ENCODE peak calls at places on chromosomes 6 and 20, in six cellular contexts. One of them, this sample, is unnamed.

GRCh38 chr6:84575264-84575663 is 189.1 kb downstream of the TBX18 start:
- DNase-seq in psoas muscle: no peak
- DNase-seq in astrocyte of the cerebellum: peak; percentile 31
- DNase-seq in left lung: no peak
- DNase-seq in WTC11: no peak
- DNase-seq in MM.1S: peak; percentile 82
- DNase-seq in this sample: no peak

GRCh38 chr6:120511712-120512111 is 822.6 kb downstream of the TBC1D32 start:
- DNase-seq in psoas muscle: no peak
- DNase-seq in astrocyte of the cerebellum: no peak
- DNase-seq in left lung: no peak
- DNase-seq in WTC11: no peak
- DNase-seq in MM.1S: no peak
- DNase-seq in this sample: no peak

GRCh38 chr6:44058617-44059358 is 68.5 kb downstream of the MRPL14 start:
- DNase-seq in psoas muscle: peak; percentile 91
- DNase-seq in astrocyte of the cerebellum: peak; percentile 94
- DNase-seq in left lung: peak; percentile 94
- DNase-seq in WTC11: no peak
- DNase-seq in MM.1S: no peak
- DNase-seq in this sample: no peak

GRCh38 chr6:2733736-2734480 is 16.8 kb downstream of the MYLK4 start:
- DNase-seq in psoas muscle: peak; percentile 63
- DNase-seq in astrocyte of the cerebellum: no peak
- DNase-seq in left lung: no peak
- DNase-seq in WTC11: no peak
- DNase-seq in MM.1S: no peak
- DNase-seq in this sample: peak; percentile 22

GRCh38 chr6:170200458-170200891 is 90.4 kb downstream of the DLL1 start:
- DNase-seq in psoas muscle: no peak
- DNase-seq in astrocyte of the cerebellum: no peak
- DNase-seq in left lung: peak; percentile 33
- DNase-seq in WTC11: no peak
- DNase-seq in MM.1S: no peak
- DNase-seq in this sample: no peak

GRCh38 chr6:32655311-32655710 is 11.1 kb downstream of the HLA-DQB1 start:
- DNase-seq in psoas muscle: no peak
- DNase-seq in astrocyte of the cerebellum: no peak
- DNase-seq in left lung: no peak
- DNase-seq in WTC11: no peak
- DNase-seq in MM.1S: no peak
- DNase-seq in this sample: no peak

GRCh38 chr6:6600865-6601264 is 12.3 kb downstream of the LY86 start:
- DNase-seq in psoas muscle: no peak
- DNase-seq in astrocyte of the cerebellum: no peak
- DNase-seq in left lung: no peak
- DNase-seq in WTC11: no peak
- DNase-seq in MM.1S: no peak
- DNase-seq in this sample: no peak

GRCh38 chr6:107735906-107736635 is 88.0 kb downstream of the SCML4 start:
- DNase-seq in psoas muscle: no peak
- DNase-seq in astrocyte of the cerebellum: no peak
- DNase-seq in left lung: no peak
- DNase-seq in WTC11: no peak
- DNase-seq in MM.1S: no peak
- DNase-seq in this sample: no peak

GRCh38 chr6:136446145-136446544 is 104.1 kb downstream of the MAP7 start:
- DNase-seq in psoas muscle: no peak
- DNase-seq in astrocyte of the cerebellum: no peak
- DNase-seq in left lung: no peak
- DNase-seq in WTC11: no peak
- DNase-seq in MM.1S: no peak
- DNase-seq in this sample: no peak

GRCh38 chr6:131967948-131968347 is 16.8 kb upstream of the CCN2 start:
- DNase-seq in psoas muscle: no peak
- DNase-seq in astrocyte of the cerebellum: no peak
- DNase-seq in left lung: no peak
- DNase-seq in WTC11: no peak
- DNase-seq in MM.1S: no peak
- DNase-seq in this sample: no peak

GRCh38 chr6:21886601-21887091 is 293.1 kb downstream of the SOX4 start:
- DNase-seq in psoas muscle: no peak
- DNase-seq in astrocyte of the cerebellum: no peak
- DNase-seq in left lung: no peak
- DNase-seq in WTC11: no peak
- DNase-seq in MM.1S: no peak
- DNase-seq in this sample: no peak

GRCh38 chr6:56595490-56596122 is 47.1 kb downstream of the DST start:
- DNase-seq in psoas muscle: no peak
- DNase-seq in astrocyte of the cerebellum: peak; percentile 31
- DNase-seq in left lung: no peak
- DNase-seq in WTC11: peak; percentile 24
- DNase-seq in MM.1S: peak; percentile 72
- DNase-seq in this sample: peak; percentile 30
- TF ChIP-seq CTCF in psoas muscle: peak; percentile 54
- TF ChIP-seq CTCF in astrocyte of the cerebellum: peak; percentile 66
- TF ChIP-seq CTCF in left lung: peak; percentile 49
- TF ChIP-seq CTCF in WTC11: peak; percentile 47
- TF ChIP-seq CTCF in MM.1S: peak; percentile 63
- TF ChIP-seq CTCF in this sample: peak; percentile 78

GRCh38 chr20:755931-756330 is 12.4 kb downstream of the SLC52A3 start:
- DNase-seq in psoas muscle: no peak
- DNase-seq in astrocyte of the cerebellum: no peak
- DNase-seq in left lung: no peak
- DNase-seq in WTC11: no peak
- DNase-seq in MM.1S: no peak
- DNase-seq in this sample: no peak

GRCh38 chr20:761418-762381 is 6.6 kb downstream of the SLC52A3 start:
- DNase-seq in psoas muscle: no peak
- DNase-seq in astrocyte of the cerebellum: no peak
- DNase-seq in left lung: no peak
- DNase-seq in WTC11: no peak
- DNase-seq in MM.1S: no peak
- DNase-seq in this sample: no peak

GRCh38 chr20:764255-764654 is 4.0 kb downstream of the SLC52A3 start:
- DNase-seq in psoas muscle: no peak
- DNase-seq in astrocyte of the cerebellum: no peak
- DNase-seq in left lung: no peak
- DNase-seq in WTC11: no peak
- DNase-seq in MM.1S: no peak
- DNase-seq in this sample: no peak

GRCh38 chr20:757509-757908 is 10.8 kb downstream of the SLC52A3 start:
- DNase-seq in psoas muscle: no peak
- DNase-seq in astrocyte of the cerebellum: no peak
- DNase-seq in left lung: no peak
- DNase-seq in WTC11: no peak
- DNase-seq in MM.1S: no peak
- DNase-seq in this sample: no peak

GRCh38 chr20:760751-761417 is 7.4 kb downstream of the SLC52A3 start:
- DNase-seq in psoas muscle: no peak
- DNase-seq in astrocyte of the cerebellum: no peak
- DNase-seq in left lung: no peak
- DNase-seq in WTC11: peak; percentile 76
- DNase-seq in MM.1S: peak; percentile 51
- DNase-seq in this sample: peak; percentile 74
- TF ChIP-seq CTCF in psoas muscle: peak; percentile 45
- TF ChIP-seq CTCF in astrocyte of the cerebellum: peak; percentile 45
- TF ChIP-seq CTCF in left lung: peak; percentile 60
- TF ChIP-seq CTCF in WTC11: peak; percentile 100
- TF ChIP-seq CTCF in MM.1S: peak; percentile 81
- TF ChIP-seq CTCF in this sample: peak; percentile 99

DNA sequence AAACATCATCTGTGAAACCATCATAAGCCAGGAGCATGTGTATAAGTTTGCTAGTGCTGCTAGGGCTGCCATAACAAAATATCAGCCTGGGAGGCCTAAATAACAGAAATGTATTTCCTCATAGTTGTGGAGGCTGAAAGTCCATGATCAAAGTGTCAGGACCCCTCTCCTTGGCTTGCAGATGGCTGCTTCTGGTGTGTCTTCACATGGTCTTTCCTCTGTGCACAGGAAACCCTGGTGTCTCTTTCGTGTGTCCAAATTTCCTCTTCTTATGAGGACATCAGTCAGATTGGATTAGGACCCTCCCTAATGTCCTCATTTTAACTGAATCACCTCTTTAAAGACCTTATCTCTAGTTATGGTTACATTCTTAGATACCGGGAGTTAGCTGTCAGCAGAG is 6.2 kb upstream of the CITED2 start:
- DNase-seq in psoas muscle: no peak
- DNase-seq in astrocyte of the cerebellum: no peak
- DNase-seq in left lung: no peak
- DNase-seq in WTC11: no peak
- DNase-seq in MM.1S: no peak
- DNase-seq in this sample: no peak
- TF ChIP-seq CTCF in psoas muscle: no peak
- TF ChIP-seq CTCF in astrocyte of the cerebellum: no peak
- TF ChIP-seq CTCF in left lung: no peak
- TF ChIP-seq CTCF in WTC11: no peak
- TF ChIP-seq CTCF in MM.1S: no peak
- TF ChIP-seq CTCF in this sample: no peak

DNA sequence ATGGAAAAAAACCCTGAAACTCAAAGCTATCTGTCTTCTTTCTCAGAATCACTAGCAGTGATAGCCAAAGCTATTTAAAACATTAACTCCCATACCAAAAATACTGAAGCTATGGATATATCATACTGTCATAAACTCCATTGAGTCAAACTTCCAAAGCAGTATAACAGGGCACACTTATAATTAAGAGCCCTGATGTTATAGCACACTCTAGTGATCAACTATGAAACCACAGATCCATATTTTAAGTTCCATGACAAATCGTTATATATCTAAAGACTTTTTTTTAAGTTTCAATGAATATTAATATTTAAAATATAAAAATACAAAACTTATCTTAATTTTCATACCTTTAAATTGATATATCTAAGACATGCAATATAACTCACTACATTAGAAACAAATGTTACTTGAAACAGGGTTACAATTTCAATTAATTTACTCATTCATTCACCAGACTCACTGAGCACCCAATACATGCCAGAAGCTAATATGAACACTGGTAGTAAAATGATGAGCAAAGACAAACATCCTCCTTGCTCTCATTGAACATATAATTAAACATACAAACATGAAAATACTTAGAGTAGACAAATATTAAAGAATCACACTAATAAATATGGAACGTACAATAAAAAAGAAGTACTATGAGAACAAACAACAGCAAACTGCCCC is 69.3 kb downstream of the IBTK start:
- DNase-seq in psoas muscle: no peak
- DNase-seq in astrocyte of the cerebellum: peak; percentile 22
- DNase-seq in left lung: no peak
- DNase-seq in WTC11: no peak
- DNase-seq in MM.1S: no peak
- DNase-seq in this sample: no peak
- TF ChIP-seq CTCF in psoas muscle: peak; percentile 40
- TF ChIP-seq CTCF in astrocyte of the cerebellum: peak; percentile 31
- TF ChIP-seq CTCF in left lung: peak; percentile 27
- TF ChIP-seq CTCF in WTC11: no peak
- TF ChIP-seq CTCF in MM.1S: peak; percentile 23
- TF ChIP-seq CTCF in this sample: no peak

GRCh38 chr6:134195985-134196384 is 121.9 kb downstream of the SGK1 start:
- DNase-seq in psoas muscle: no peak
- DNase-seq in astrocyte of the cerebellum: no peak
- DNase-seq in left lung: no peak
- DNase-seq in WTC11: no peak
- DNase-seq in MM.1S: no peak
- DNase-seq in this sample: no peak
- TF ChIP-seq CTCF in psoas muscle: no peak
- TF ChIP-seq CTCF in astrocyte of the cerebellum: no peak
- TF ChIP-seq CTCF in left lung: no peak
- TF ChIP-seq CTCF in WTC11: no peak
- TF ChIP-seq CTCF in MM.1S: no peak
- TF ChIP-seq CTCF in this sample: no peak

GRCh38 chr6:146381486-146381885 is 162.1 kb upstream of the RAB32 start:
- DNase-seq in psoas muscle: no peak
- DNase-seq in astrocyte of the cerebellum: no peak
- DNase-seq in left lung: no peak
- DNase-seq in WTC11: no peak
- DNase-seq in MM.1S: no peak
- DNase-seq in this sample: no peak
- TF ChIP-seq CTCF in psoas muscle: no peak
- TF ChIP-seq CTCF in astrocyte of the cerebellum: peak; percentile 20
- TF ChIP-seq CTCF in left lung: peak; percentile 15
- TF ChIP-seq CTCF in WTC11: no peak
- TF ChIP-seq CTCF in MM.1S: no peak
- TF ChIP-seq CTCF in this sample: peak; percentile 14

GRCh38 chr6:118408863-118409262 is 139.2 kb upstream of the PLN start:
- DNase-seq in psoas muscle: no peak
- DNase-seq in astrocyte of the cerebellum: no peak
- DNase-seq in left lung: no peak
- DNase-seq in WTC11: peak; percentile 16
- DNase-seq in MM.1S: no peak
- DNase-seq in this sample: no peak
- TF ChIP-seq CTCF in psoas muscle: no peak
- TF ChIP-seq CTCF in astrocyte of the cerebellum: no peak
- TF ChIP-seq CTCF in left lung: no peak
- TF ChIP-seq CTCF in WTC11: no peak
- TF ChIP-seq CTCF in MM.1S: no peak
- TF ChIP-seq CTCF in this sample: no peak

DNA sequence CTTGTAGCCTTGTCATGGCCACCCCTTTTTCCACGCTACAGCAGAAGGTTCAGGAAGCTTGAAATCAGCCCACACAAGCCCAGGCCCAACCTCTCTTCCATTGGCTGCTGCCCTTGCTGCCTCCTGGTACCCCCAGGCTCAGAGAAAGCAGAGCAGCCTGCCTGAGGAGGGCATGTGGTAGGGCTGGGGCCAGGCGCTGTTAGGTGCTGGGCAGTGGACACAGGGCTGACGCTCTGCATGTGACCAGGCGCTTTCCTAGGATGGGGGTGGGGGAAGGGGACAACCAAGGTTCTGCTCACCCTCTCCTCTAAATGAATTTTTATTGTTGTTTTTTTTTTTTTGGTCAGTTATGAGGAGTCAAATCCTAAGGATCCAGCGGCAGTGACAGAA is 36.3 kb upstream of the ID1 start:
- DNase-seq in psoas muscle: no peak
- DNase-seq in astrocyte of the cerebellum: no peak
- DNase-seq in left lung: no peak
- DNase-seq in WTC11: no peak
- DNase-seq in MM.1S: no peak
- DNase-seq in this sample: peak; percentile 67
- TF ChIP-seq CTCF in psoas muscle: no peak
- TF ChIP-seq CTCF in astrocyte of the cerebellum: no peak
- TF ChIP-seq CTCF in left lung: no peak
- TF ChIP-seq CTCF in WTC11: no peak
- TF ChIP-seq CTCF in MM.1S: no peak
- TF ChIP-seq CTCF in this sample: no peak

GRCh38 chr6:30682181-30683117 is 4.0 kb downstream of the PPP1R18 start:
- DNase-seq in psoas muscle: peak; percentile 89
- DNase-seq in astrocyte of the cerebellum: peak; percentile 62
- DNase-seq in left lung: peak; percentile 90
- DNase-seq in WTC11: peak; percentile 42
- DNase-seq in MM.1S: peak; percentile 92
- DNase-seq in this sample: no peak

GRCh38 chr6:30683980-30684338 is 2.5 kb downstream of the PPP1R18 start:
- DNase-seq in psoas muscle: no peak
- DNase-seq in astrocyte of the cerebellum: no peak
- DNase-seq in left lung: no peak
- DNase-seq in WTC11: no peak
- DNase-seq in MM.1S: no peak
- DNase-seq in this sample: no peak

GRCh38 chr6:30683137-30683979 is 3.1 kb downstream of the PPP1R18 start:
- DNase-seq in psoas muscle: peak; percentile 57
- DNase-seq in astrocyte of the cerebellum: no peak
- DNase-seq in left lung: no peak
- DNase-seq in WTC11: no peak
- DNase-seq in MM.1S: no peak
- DNase-seq in this sample: no peak

GRCh38 chr6:30679765-30680535 is 6.5 kb downstream of the PPP1R18 start:
- DNase-seq in psoas muscle: no peak
- DNase-seq in astrocyte of the cerebellum: no peak
- DNase-seq in left lung: no peak
- DNase-seq in WTC11: no peak
- DNase-seq in MM.1S: no peak
- DNase-seq in this sample: no peak

GRCh38 chr6:30681696-30682180 is 4.7 kb downstream of the PPP1R18 start:
- DNase-seq in psoas muscle: no peak
- DNase-seq in astrocyte of the cerebellum: no peak
- DNase-seq in left lung: no peak
- DNase-seq in WTC11: no peak
- DNase-seq in MM.1S: no peak
- DNase-seq in this sample: no peak
- TF ChIP-seq CTCF in psoas muscle: no peak
- TF ChIP-seq CTCF in astrocyte of the cerebellum: no peak
- TF ChIP-seq CTCF in left lung: no peak
- TF ChIP-seq CTCF in WTC11: no peak
- TF ChIP-seq CTCF in MM.1S: no peak
- TF ChIP-seq CTCF in this sample: no peak

This sample was measured in glutamatergic neuron.